ENCODE peak calls at places on chromosomes 16 and 17, in ten cellular contexts. V is cardiac muscle cell, X is IMR-90, R is psoas muscle, J is mammary epithelial cell, O is GM23338, P is left ventricle myocardium inferior, B is heart right ventricle, G is adrenal gland, H is kidney. L is an unnamed sample.

GRCh38 chr17:65057520-65058075 is 1.1 kb upstream of the GNA13 start:
- DNase-seq in R (peak; percentile 31), G (peak; percentile 52), V (no peak), J (peak; percentile 65), P (peak; percentile 38), B (peak; percentile 66), H (peak; percentile 92), O (no peak), X (no peak), L (peak; percentile 57)

GRCh38 chr16:27414803-27415431 is 12.9 kb downstream of the IL21R start:
- DNase-seq in O (no peak), X (no peak), P (no peak), R (no peak), G (no peak), H (no peak), V (no peak), J (no peak), B (no peak), L (no peak)

GRCh38 chr17:73887739-73888138 is 243.5 kb upstream of the SDK2 start:
- DNase-seq in X (no peak), R (no peak), H (no peak), G (no peak), V (no peak), J (no peak), O (no peak), B (no peak), P (no peak), L (no peak)

GRCh38 chr17:80938556-80938955 is 53.1 kb upstream of the CHMP6 start:
- DNase-seq in O (no peak), G (no peak), R (no peak), J (no peak), X (no peak), B (no peak), H (no peak), V (no peak), P (no peak), L (no peak)

GRCh38 chr17:66143657-66144282 is 48.2 kb downstream of the CEP112 start:
- DNase-seq in V (no peak), O (no peak), X (no peak), G (no peak), H (no peak), B (no peak), J (no peak), P (no peak), R (no peak), L (no peak)

GRCh38 chr17:81037026-81037782 is 2.3 kb downstream of the BAIAP2 start:
- DNase-seq in H (peak; percentile 91), G (peak; percentile 73), R (peak; percentile 62), V (no peak), O (no peak), B (peak; percentile 68), X (no peak), P (peak; percentile 80), J (no peak), L (peak; percentile 89)

GRCh38 chr17:81091134-81091530 is 56.2 kb downstream of the BAIAP2 start:
- DNase-seq in J (no peak), G (no peak), H (no peak), X (no peak), B (no peak), P (no peak), V (no peak), O (no peak), R (no peak), L (no peak)

GRCh38 chr17:74442670-74443515 is 11.0 kb downstream of the GPRC5C start:
- DNase-seq in V (peak; percentile 78), H (peak; percentile 96), R (peak; percentile 91), X (no peak), G (peak; percentile 96), B (peak; percentile 92), P (peak; percentile 94), O (peak; percentile 64), J (no peak), L (peak; percentile 95)

GRCh38 chr17:40399185-40399584 is 18.5 kb downstream of the TOP2A start:
- DNase-seq in J (no peak), R (no peak), H (no peak), X (peak; percentile 74), O (peak; percentile 73), G (no peak), P (no peak), B (no peak), V (peak; percentile 77), L (no peak)

GRCh38 chr17:1168537-1169234 is 11.1 kb downstream of the ABR start:
- DNase-seq in G (peak; percentile 78), X (no peak), P (no peak), R (no peak), B (no peak), V (no peak), O (no peak), J (no peak), H (no peak), L (no peak)

GRCh38 chr17:65407017-65407416 is 154.4 kb downstream of the AXIN2 start:
- DNase-seq in V (peak; percentile 50), B (no peak), P (no peak), G (no peak), H (no peak), J (no peak), R (no peak), X (no peak), O (no peak), L (no peak)

GRCh38 chr16:86015606-86016005 is 116.6 kb downstream of the IRF8 start:
- DNase-seq in R (no peak), H (peak; percentile 7), G (no peak), X (no peak), B (no peak), O (no peak), V (no peak), J (no peak), P (no peak), L (no peak)

GRCh38 chr16:29809850-29810698 is 1.9 kb upstream of the PRRT2 start:
- DNase-seq in J (no peak), O (peak; percentile 35), V (no peak), G (peak; percentile 50), R (no peak), X (no peak), P (no peak), H (no peak), B (peak; percentile 31), L (no peak)
- H3K4me1 ChIP-seq in J (peaks cover 39% of the 10 kb centered on the region), O (peaks cover 55% of the 10 kb centered on the region), V (peaks cover 25% of the 10 kb centered on the region), G (peaks cover 56% of the 10 kb centered on the region), R (peaks cover 44% of the 10 kb centered on the region), X (peaks cover 24% of the 10 kb centered on the region), P (peaks cover 79% of the 10 kb centered on the region), H (peaks cover 36% of the 10 kb centered on the region), B (peaks cover 76% of the 10 kb centered on the region), L (peaks cover 23% of the 10 kb centered on the region)

DNA sequence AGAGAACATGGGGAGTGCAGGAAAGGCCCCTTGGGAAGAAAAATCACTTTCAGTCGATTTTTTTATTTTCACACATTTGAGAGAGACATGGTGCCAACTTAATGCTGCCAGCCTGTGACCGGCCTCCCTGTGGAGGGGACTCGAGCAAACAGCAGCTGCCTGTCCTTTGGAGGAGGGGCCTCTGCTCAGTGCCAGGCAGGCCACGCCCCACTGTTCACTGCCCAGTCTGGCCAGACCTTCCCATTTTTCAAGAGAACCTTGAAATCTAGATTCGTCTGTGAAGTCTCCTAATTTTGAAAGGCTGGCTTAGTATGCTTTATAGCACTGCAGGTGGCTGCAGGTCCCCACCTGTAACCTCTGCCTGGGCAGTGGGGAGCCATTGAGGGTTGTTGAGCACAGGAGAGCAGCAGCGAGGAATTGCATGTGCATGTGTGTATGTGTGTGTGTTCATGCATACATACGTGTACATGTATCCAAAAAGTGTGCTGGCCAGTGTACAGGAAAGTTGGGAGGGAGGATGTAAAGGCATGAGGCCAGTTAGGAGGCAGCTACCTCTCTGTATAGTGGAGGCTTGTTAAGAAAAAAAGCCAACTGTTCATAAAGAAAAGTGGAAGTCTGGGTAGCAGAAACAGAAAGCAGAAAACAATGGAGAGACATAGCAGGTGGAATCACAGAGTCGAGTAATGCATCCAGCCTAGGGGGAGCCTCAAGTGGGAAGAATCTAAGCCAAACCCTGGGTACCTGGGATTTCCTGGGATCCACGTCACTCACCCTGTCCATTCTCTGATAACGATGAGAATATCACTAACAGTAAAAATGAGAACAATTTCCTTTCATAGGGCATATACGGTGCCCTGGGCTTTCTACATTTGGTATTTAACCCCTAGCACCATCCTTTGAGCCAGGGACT is 70.4 kb upstream of the PLCG2 start:
- DNase-seq in P (peak; percentile 13), B (no peak), J (no peak), H (peak; percentile 51), V (no peak), X (no peak), O (no peak), G (peak; percentile 78), R (no peak), L (no peak)
- H3K27ac ChIP-seq in P (no peak overlapping the region), B (no peak overlapping the region), J (no peak overlapping the region), H (no peak overlapping the region), V (no peak overlapping the region), X (no peak overlapping the region), O (peak overlapping the region; percentile 74), G (peak overlapping the region; percentile 22), R (no peak overlapping the region), L (no peak overlapping the region)

GRCh38 chr16:81652798-81653505 is 126.1 kb upstream of the PLCG2 start:
- DNase-seq in V (no peak), X (no peak), O (peak; percentile 45), J (no peak), R (no peak), H (no peak), G (no peak), B (no peak), P (no peak), L (no peak)
- H3K4me1 ChIP-seq in V (peaks cover 39% of the 10 kb centered on the region), X (peaks cover 13% of the 10 kb centered on the region), O (peaks cover 22% of the 10 kb centered on the region), J (no peaks in the 10 kb centered on the region), R (no peaks in the 10 kb centered on the region), H (peaks cover 17% of the 10 kb centered on the region), G (peaks cover 32% of the 10 kb centered on the region), B (peaks cover 18% of the 10 kb centered on the region), P (peaks cover 22% of the 10 kb centered on the region), L (no peaks in the 10 kb centered on the region)

DNA sequence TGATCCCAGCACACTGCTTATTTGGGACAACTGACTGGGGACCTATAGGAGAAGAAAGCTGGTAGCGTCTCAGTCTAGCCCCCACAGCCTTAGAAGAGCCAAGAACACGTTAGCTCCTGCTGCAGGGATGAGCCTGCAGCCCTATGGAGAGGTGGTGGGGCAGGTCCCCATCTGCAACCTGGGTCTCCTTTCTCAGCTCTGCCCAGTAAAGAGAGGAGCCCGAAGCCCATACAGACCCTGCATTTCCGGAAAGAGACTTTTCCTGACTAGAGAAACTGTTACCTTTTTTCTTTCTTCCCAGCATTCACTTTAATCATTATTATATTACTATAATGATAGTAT is 788 bp downstream of the METTL22 start:
- DNase-seq in B (no peak), H (no peak), R (no peak), V (no peak), G (no peak), O (no peak), P (no peak), J (no peak), X (no peak), L (no peak)
- H3K27ac ChIP-seq in B (peak overlapping the region; percentile 92), H (no peak overlapping the region), R (peak overlapping the region; percentile 94), V (peak overlapping the region; percentile 94), G (no peak overlapping the region), O (peak overlapping the region; percentile 97), P (no peak overlapping the region), J (peak overlapping the region; percentile 83), X (peak overlapping the region; percentile 92), L (no peak overlapping the region)

DNA sequence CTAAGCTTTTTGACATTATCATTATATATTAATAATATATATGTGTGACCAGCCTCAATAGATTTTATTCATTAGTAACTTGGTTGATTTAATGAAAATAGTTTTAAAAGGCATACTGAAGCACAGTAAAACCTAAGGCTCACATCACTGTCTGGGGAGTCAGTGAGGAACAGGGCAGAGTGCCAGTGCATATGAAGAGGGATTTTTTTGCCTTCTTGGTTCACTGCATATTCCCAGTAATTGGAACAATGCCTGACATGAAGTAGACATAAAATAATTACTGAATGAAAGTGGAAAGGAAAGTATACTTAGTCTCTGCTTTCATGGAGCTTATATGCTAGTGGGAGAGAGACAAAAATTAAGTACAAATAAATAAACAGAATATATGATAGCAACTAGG is 81.1 kb downstream of the FTO start:
- DNase-seq in G (no peak), X (peak; percentile 66), P (no peak), H (no peak), J (no peak), R (no peak), B (no peak), V (peak; percentile 63), O (no peak), L (no peak)
- H3K4me1 ChIP-seq in G (peaks cover 23% of the 10 kb centered on the region), X (peaks cover 6% of the 10 kb centered on the region), P (peaks cover 11% of the 10 kb centered on the region), H (peaks cover 2% of the 10 kb centered on the region), J (peaks cover 56% of the 10 kb centered on the region), R (peaks cover 6% of the 10 kb centered on the region), B (no peaks in the 10 kb centered on the region), V (no peaks in the 10 kb centered on the region), O (no peaks in the 10 kb centered on the region), L (peaks cover 4% of the 10 kb centered on the region)

L was measured in breast epithelium.